ENCODE peak calls at places on chromosomes 5 and 9, in four cellular contexts. One of them, this sample, is unnamed.

GRCh38 chr9:87592554-87593394 is 95.1 kb downstream of the DAPK1 start:
- DNase-seq in body of pancreas: peak
- DNase-seq in WERI-Rb-1: no peak
- DNase-seq in stomach: peak
- DNase-seq in this sample: peak

GRCh38 chr5:177133845-177134652 is 476 bp downstream of the NSD1 start:
- DNase-seq in WERI-Rb-1: peak
- DNase-seq in stomach: peak
- DNase-seq in body of pancreas: peak
- DNase-seq in this sample: peak

GRCh38 chr5:159518361-159518760 is 188.1 kb upstream of the IL12B start:
- DNase-seq in body of pancreas: peak
- DNase-seq in WERI-Rb-1: no peak
- DNase-seq in stomach: peak
- DNase-seq in this sample: peak

GRCh38 chr5:157535042-157535865 is 40.3 kb downstream of the ADAM19 start:
- DNase-seq in stomach: no peak
- DNase-seq in WERI-Rb-1: no peak
- DNase-seq in body of pancreas: peak
- DNase-seq in this sample: no peak

GRCh38 chr9:91101598-91102168 is 260.0 kb downstream of the AUH start:
- DNase-seq in WERI-Rb-1: no peak
- DNase-seq in stomach: peak
- DNase-seq in body of pancreas: peak
- DNase-seq in this sample: no peak

GRCh38 chr9:5292141-5292540 is 12.4 kb downstream of the RLN2 start:
- DNase-seq in stomach: no peak
- DNase-seq in WERI-Rb-1: no peak
- DNase-seq in body of pancreas: no peak
- DNase-seq in this sample: peak

GRCh38 chr9:91758491-91758981 is 191.5 kb downstream of the ROR2 start:
- DNase-seq in body of pancreas: no peak
- DNase-seq in stomach: peak
- DNase-seq in WERI-Rb-1: peak
- DNase-seq in this sample: peak

GRCh38 chr9:72396247-72397091 is 31.5 kb upstream of the ZFAND5 start:
- DNase-seq in stomach: no peak
- DNase-seq in WERI-Rb-1: no peak
- DNase-seq in body of pancreas: peak
- DNase-seq in this sample: peak

GRCh38 chr5:175479125-175479881 is 943 bp downstream of the SFXN1 start:
- DNase-seq in WERI-Rb-1: no peak
- DNase-seq in stomach: no peak
- DNase-seq in body of pancreas: peak
- DNase-seq in this sample: no peak

GRCh38 chr5:87195104-87195581 is 72.5 kb upstream of the RASA1 start:
- DNase-seq in body of pancreas: no peak
- DNase-seq in stomach: no peak
- DNase-seq in WERI-Rb-1: no peak
- DNase-seq in this sample: peak

GRCh38 chr5:35035271-35035670 is 12.5 kb downstream of the AGXT2 start:
- DNase-seq in body of pancreas: no peak
- DNase-seq in WERI-Rb-1: no peak
- DNase-seq in stomach: no peak
- DNase-seq in this sample: no peak

GRCh38 chr5:134427540-134428041 is 15.9 kb upstream of the CDKN2AIPNL start:
- DNase-seq in stomach: no peak
- DNase-seq in body of pancreas: no peak
- DNase-seq in WERI-Rb-1: no peak
- DNase-seq in this sample: no peak

GRCh38 chr5:10695055-10695649 is 65.9 kb downstream of the DAP start:
- DNase-seq in WERI-Rb-1: peak
- DNase-seq in body of pancreas: peak
- DNase-seq in stomach: peak
- DNase-seq in this sample: peak

GRCh38 chr5:19577882-19578281 is 410.1 kb downstream of the CDH18 start:
- DNase-seq in WERI-Rb-1: no peak
- DNase-seq in stomach: no peak
- DNase-seq in body of pancreas: no peak
- DNase-seq in this sample: no peak

GRCh38 chr5:159061186-159061796 is 38.4 kb downstream of the EBF1 start:
- DNase-seq in stomach: no peak
- DNase-seq in body of pancreas: peak
- DNase-seq in WERI-Rb-1: peak
- DNase-seq in this sample: peak

GRCh38 chr5:52789867-52790266 is 2.2 kb downstream of the ITGA1 start:
- DNase-seq in WERI-Rb-1: no peak
- DNase-seq in stomach: no peak
- DNase-seq in body of pancreas: no peak
- DNase-seq in this sample: no peak
- H3K4me3 ChIP-seq in WERI-Rb-1: no peak
- H3K4me3 ChIP-seq in stomach: peak
- H3K4me3 ChIP-seq in body of pancreas: no peak
- H3K4me3 ChIP-seq in this sample: peak

DNA sequence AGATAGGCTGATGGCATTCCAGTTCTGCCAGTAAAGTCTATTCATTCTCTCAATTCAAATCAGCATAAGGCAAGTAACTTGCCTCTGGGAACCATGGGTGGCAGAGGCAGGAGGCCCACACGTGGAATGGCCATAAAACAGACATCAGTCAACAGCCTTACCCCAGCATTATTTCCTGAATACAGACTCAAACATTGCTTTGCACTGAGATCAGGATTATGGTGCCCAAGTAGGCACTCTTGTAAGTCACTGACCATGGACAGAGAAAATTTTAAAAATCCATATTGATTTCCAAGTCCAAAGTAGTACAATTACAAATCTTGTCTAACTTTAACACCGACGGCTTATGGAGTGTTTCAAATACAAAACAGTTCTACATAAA is 157.7 kb downstream of the NR2F1-AS1 start:
- DNase-seq in WERI-Rb-1: no peak
- DNase-seq in stomach: no peak
- DNase-seq in body of pancreas: no peak
- DNase-seq in this sample: no peak
- TF ChIP-seq CTCF in WERI-Rb-1: no peak
- TF ChIP-seq CTCF in stomach: no peak
- TF ChIP-seq CTCF in body of pancreas: no peak
- TF ChIP-seq CTCF in this sample: no peak

GRCh38 chr9:83065233-83065632 is 2.3 kb upstream of the RASEF start:
- DNase-seq in stomach: no peak
- DNase-seq in body of pancreas: no peak
- DNase-seq in WERI-Rb-1: no peak
- DNase-seq in this sample: no peak

GRCh38 chr9:83060557-83060956 is 2.4 kb downstream of the RASEF start:
- DNase-seq in WERI-Rb-1: no peak
- DNase-seq in stomach: peak
- DNase-seq in body of pancreas: peak
- DNase-seq in this sample: no peak

GRCh38 chr9:83062011-83062652 is 810 bp downstream of the RASEF start:
- DNase-seq in WERI-Rb-1: no peak
- DNase-seq in body of pancreas: peak
- DNase-seq in stomach: peak
- DNase-seq in this sample: no peak

GRCh38 chr9:83061036-83061435 is 1.9 kb downstream of the RASEF start:
- DNase-seq in stomach: no peak
- DNase-seq in body of pancreas: peak
- DNase-seq in WERI-Rb-1: no peak
- DNase-seq in this sample: no peak

GRCh38 chr9:83062653-83063527 is at the start of gene RASEF:
- DNase-seq in WERI-Rb-1: peak
- DNase-seq in body of pancreas: peak
- DNase-seq in stomach: peak
- DNase-seq in this sample: no peak
- H3K4me3 ChIP-seq in WERI-Rb-1: peak
- H3K4me3 ChIP-seq in body of pancreas: peak
- H3K4me3 ChIP-seq in stomach: peak
- H3K4me3 ChIP-seq in this sample: peak

GRCh38 chr5:41346609-41347008 is 133.3 kb upstream of the C6 start:
- DNase-seq in stomach: no peak
- DNase-seq in WERI-Rb-1: no peak
- DNase-seq in body of pancreas: no peak
- DNase-seq in this sample: peak

GRCh38 chr5:41345295-41345694 is 132.0 kb upstream of the C6 start:
- DNase-seq in body of pancreas: no peak
- DNase-seq in stomach: no peak
- DNase-seq in WERI-Rb-1: no peak
- DNase-seq in this sample: no peak

GRCh38 chr5:41349846-41350245 is 136.5 kb upstream of the C6 start:
- DNase-seq in stomach: no peak
- DNase-seq in body of pancreas: no peak
- DNase-seq in WERI-Rb-1: no peak
- DNase-seq in this sample: no peak

GRCh38 chr5:41347569-41347968 is 134.2 kb upstream of the C6 start:
- DNase-seq in stomach: no peak
- DNase-seq in WERI-Rb-1: no peak
- DNase-seq in body of pancreas: no peak
- DNase-seq in this sample: no peak
- TF ChIP-seq CTCF in stomach: no peak
- TF ChIP-seq CTCF in WERI-Rb-1: no peak
- TF ChIP-seq CTCF in body of pancreas: peak
- TF ChIP-seq CTCF in this sample: no peak

DNA sequence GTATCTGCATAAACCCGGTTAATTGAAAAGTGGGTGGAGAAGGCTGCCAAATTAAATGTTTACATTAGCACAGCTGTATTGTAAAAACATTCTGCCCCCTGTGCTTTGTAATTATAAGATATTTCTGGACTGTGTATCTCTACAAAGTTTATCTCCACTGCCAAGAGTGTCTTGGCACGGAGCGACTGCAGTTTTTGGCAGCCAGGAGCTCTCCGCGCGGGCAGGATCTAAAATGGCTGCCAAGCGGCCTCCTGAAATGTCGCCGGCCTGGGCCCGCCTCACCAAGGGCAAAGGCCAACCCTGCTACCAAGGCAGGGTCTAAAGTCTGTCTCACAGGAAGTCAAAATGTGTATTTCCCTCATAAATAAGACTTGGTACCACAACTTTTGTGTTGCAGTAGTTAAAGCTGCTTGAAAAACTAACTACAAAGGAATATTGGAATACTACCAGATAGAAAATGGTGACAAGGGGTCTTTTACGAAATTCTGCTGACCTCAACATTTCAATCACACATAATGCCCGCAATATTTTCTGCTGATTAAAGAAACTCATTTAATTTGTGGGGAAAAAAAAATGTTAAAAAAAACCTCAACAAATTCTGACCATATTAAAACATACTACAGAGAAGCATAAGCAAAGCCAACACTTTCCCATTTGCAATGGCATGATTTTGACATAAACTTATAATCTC is 110.4 kb downstream of the NFIB start:
- DNase-seq in stomach: peak
- DNase-seq in body of pancreas: peak
- DNase-seq in WERI-Rb-1: no peak
- DNase-seq in this sample: no peak
- H3K4me3 ChIP-seq in stomach: no peak
- H3K4me3 ChIP-seq in body of pancreas: no peak
- H3K4me3 ChIP-seq in WERI-Rb-1: no peak
- H3K4me3 ChIP-seq in this sample: no peak

GRCh38 chr5:42768106-42768504 is 11.5 kb downstream of the CCDC152 start:
- DNase-seq in body of pancreas: no peak
- DNase-seq in stomach: no peak
- DNase-seq in WERI-Rb-1: no peak
- DNase-seq in this sample: no peak
- TF ChIP-seq CTCF in body of pancreas: no peak
- TF ChIP-seq CTCF in stomach: no peak
- TF ChIP-seq CTCF in WERI-Rb-1: no peak
- TF ChIP-seq CTCF in this sample: no peak